ENCODE peak calls at places on chromosome 6, in nine cellular contexts. Z, Y, X, O, V, M, W, C and H are unnamed samples.

GRCh38 chr6:69138893-69139494 is 503.9 kb downstream of the ADGRB3 start:
- DNase-seq in Z (peak), Y (no peak), X (no peak), O (no peak), V (no peak), M (no peak), W (no peak), C (peak), H (no peak)

GRCh38 chr6:119148825-119149525 is 70.5 kb upstream of the FAM184A start:
- DNase-seq in Z (no peak), Y (no peak), X (no peak), O (peak), V (no peak), M (no peak), W (no peak), C (no peak), H (no peak)

GRCh38 chr6:32444433-32444832 is 4.7 kb downstream of the HLA-DRA start:
- DNase-seq in Z (no peak), Y (no peak), X (no peak), O (no peak), V (no peak), M (no peak), W (no peak), C (no peak), H (no peak)

GRCh38 chr6:82761674-82762345 is 303.8 kb downstream of the UBE3D start:
- DNase-seq in Z (no peak), Y (no peak), X (no peak), O (no peak), V (no peak), M (no peak), W (no peak), C (no peak), H (no peak)

GRCh38 chr6:112883095-112883494 is 536.0 kb downstream of the RFPL4B start:
- DNase-seq in Z (no peak), Y (no peak), X (no peak), O (peak), V (no peak), M (no peak), W (no peak), C (no peak), H (no peak)

GRCh38 chr6:106509420-106510089 is 119.7 kb downstream of the RTN4IP1 start:
- DNase-seq in Z (no peak), Y (no peak), X (no peak), O (no peak), V (no peak), M (peak), W (no peak), C (no peak), H (no peak)

GRCh38 chr6:125173341-125173740 is 19.8 kb downstream of the TPD52L1 start:
- DNase-seq in Z (no peak), Y (no peak), X (no peak), O (no peak), V (no peak), M (no peak), W (no peak), C (no peak), H (no peak)

GRCh38 chr6:165109011-165109410 is 200.4 kb downstream of the C6orf118 start:
- DNase-seq in Z (no peak), Y (no peak), X (no peak), O (no peak), V (no peak), M (no peak), W (no peak), C (no peak), H (no peak)

GRCh38 chr6:143125896-143126573 is 65.3 kb downstream of the AIG1 start:
- DNase-seq in Z (no peak), Y (no peak), X (no peak), O (no peak), V (no peak), M (no peak), W (no peak), C (no peak), H (no peak)

GRCh38 chr6:15598273-15598778 is 64.5 kb downstream of the DTNBP1 start:
- DNase-seq in Z (no peak), Y (no peak), X (no peak), O (no peak), V (no peak), M (no peak), W (no peak), C (no peak), H (no peak)

GRCh38 chr6:33849500-33850075 is 45.8 kb upstream of the MLN start:
- DNase-seq in Z (no peak), Y (no peak), X (no peak), O (no peak), V (no peak), M (no peak), W (no peak), C (no peak), H (no peak)

GRCh38 chr6:121652726-121653623 is 217.5 kb downstream of the GJA1 start:
- DNase-seq in Z (no peak), Y (no peak), X (peak), O (peak), V (peak), M (peak), W (no peak), C (no peak), H (peak)

GRCh38 chr6:53043626-53044025 is 21.6 kb upstream of the FBXO9 start:
- DNase-seq in Z (no peak), Y (no peak), X (no peak), O (peak), V (no peak), M (no peak), W (no peak), C (no peak), H (no peak)

GRCh38 chr6:112018619-112019416 is 35.1 kb upstream of the CCN6 start:
- DNase-seq in Z (no peak), Y (peak), X (peak), O (no peak), V (no peak), M (no peak), W (no peak), C (peak), H (no peak)

GRCh38 chr6:24313477-24314141 is 44.2 kb downstream of the DCDC2 start:
- DNase-seq in Z (no peak), Y (peak), X (no peak), O (peak), V (no peak), M (no peak), W (peak), C (no peak), H (no peak)

GRCh38 chr6:21594427-21595264 is 1.1 kb downstream of the SOX4 start:
- DNase-seq in Z (peak), Y (peak), X (peak), O (peak), V (no peak), M (peak), W (peak), C (peak), H (peak)

GRCh38 chr6:14857501-14857900 is 388.4 kb upstream of the JARID2 start:
- DNase-seq in Z (no peak), Y (peak), X (no peak), O (no peak), V (no peak), M (no peak), W (no peak), C (no peak), H (peak)

GRCh38 chr6:157814883-157815282 is 8.2 kb upstream of the SNX9 start:
- DNase-seq in Z (no peak), Y (no peak), X (no peak), O (no peak), V (no peak), M (no peak), W (no peak), C (no peak), H (no peak)

GRCh38 chr6:169956580-169956979 is 205.2 kb downstream of the ERMARD start:
- DNase-seq in Z (peak), Y (peak), X (no peak), O (no peak), V (no peak), M (peak), W (no peak), C (no peak), H (no peak)

GRCh38 chr6:163259689-163260088 is 154.8 kb upstream of the QKI start:
- DNase-seq in Z (no peak), Y (no peak), X (no peak), O (no peak), V (no peak), M (no peak), W (no peak), C (no peak), H (no peak)

GRCh38 chr6:91490672-91491071 is 903.8 kb upstream of the MAP3K7 start:
- DNase-seq in Z (no peak), Y (no peak), X (no peak), O (no peak), V (no peak), M (no peak), W (no peak), C (no peak), H (no peak)

GRCh38 chr6:28673800-28674671 is 148.4 kb downstream of the GPX5 start:
- DNase-seq in Z (no peak), Y (no peak), X (no peak), O (peak), V (peak), M (no peak), W (peak), C (no peak), H (peak)

GRCh38 chr6:149923327-149923986 is 536 bp upstream of the RAET1G start:
- DNase-seq in Z (no peak), Y (no peak), X (no peak), O (no peak), V (no peak), M (no peak), W (no peak), C (no peak), H (no peak)

GRCh38 chr6:149924933-149925252 is 2.0 kb upstream of the RAET1G start:
- DNase-seq in Z (no peak), Y (no peak), X (no peak), O (no peak), V (no peak), M (no peak), W (no peak), C (no peak), H (no peak)

GRCh38 chr6:149921361-149921760 is 1.6 kb downstream of the RAET1G start:
- DNase-seq in Z (no peak), Y (no peak), X (no peak), O (no peak), V (no peak), M (no peak), W (no peak), C (no peak), H (no peak)

GRCh38 chr6:149924206-149924932 is 1.4 kb upstream of the RAET1G start:
- DNase-seq in Z (no peak), Y (no peak), X (no peak), O (no peak), V (no peak), M (no peak), W (no peak), C (no peak), H (no peak)

DNA sequence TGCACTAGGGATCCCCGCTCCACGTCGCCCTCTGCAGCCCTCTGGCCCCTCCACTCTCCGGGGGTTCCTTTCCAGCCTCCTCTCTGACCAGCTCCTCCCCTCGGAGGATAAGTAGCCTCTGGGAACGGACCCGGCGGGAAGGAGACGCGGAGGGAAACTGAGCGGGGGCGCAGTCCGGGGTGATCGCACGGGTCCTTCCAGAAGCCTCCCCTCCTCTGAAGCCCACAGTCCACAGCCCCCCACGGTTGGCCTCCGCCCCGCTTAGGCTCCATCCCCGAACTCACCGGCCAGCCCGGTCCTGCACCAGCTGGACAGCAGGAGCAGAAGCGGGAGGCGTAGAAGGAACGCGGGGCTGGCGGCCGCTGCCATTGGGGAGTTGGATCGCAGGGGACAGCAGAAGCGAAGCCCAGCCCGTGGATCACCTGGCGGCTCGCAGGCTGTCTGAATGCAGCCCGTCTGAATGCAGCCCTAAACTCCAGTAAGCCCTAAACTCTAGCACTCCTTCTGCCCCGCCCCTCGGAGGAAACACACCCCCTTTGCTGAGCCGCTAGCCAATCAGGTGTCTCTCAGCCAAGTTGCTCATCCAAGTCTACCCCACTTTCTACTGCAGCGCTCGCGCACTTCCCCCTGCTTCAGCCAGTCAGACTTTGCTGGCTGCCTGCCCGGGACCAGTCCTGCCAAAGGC is at the start of gene RAET1G:
- DNase-seq in Z (peak), Y (peak), X (peak), O (peak), V (peak), M (peak), W (peak), C (peak), H (peak)
- TF ChIP-seq POLR2A in Z (no peak), Y (no peak), X (no peak), O (no peak), V (no peak), M (no peak), W (peak), C (no peak), H (no peak)

GRCh38 chr6:37698264-37699137 is 818 bp upstream of the MDGA1 start:
- DNase-seq in Z (no peak), Y (peak), X (peak), O (peak), V (peak), M (peak), W (peak), C (no peak), H (peak)

GRCh38 chr6:37695857-37696219 is 1.8 kb downstream of the MDGA1 start:
- DNase-seq in Z (no peak), Y (no peak), X (no peak), O (peak), V (no peak), M (no peak), W (no peak), C (no peak), H (no peak)

GRCh38 chr6:37695273-37695672 is 2.4 kb downstream of the MDGA1 start:
- DNase-seq in Z (no peak), Y (no peak), X (no peak), O (no peak), V (no peak), M (no peak), W (no peak), C (no peak), H (no peak)

GRCh38 chr6:37696220-37696840 is 1.4 kb downstream of the MDGA1 start:
- DNase-seq in Z (no peak), Y (peak), X (no peak), O (peak), V (no peak), M (no peak), W (peak), C (peak), H (peak)

DNA sequence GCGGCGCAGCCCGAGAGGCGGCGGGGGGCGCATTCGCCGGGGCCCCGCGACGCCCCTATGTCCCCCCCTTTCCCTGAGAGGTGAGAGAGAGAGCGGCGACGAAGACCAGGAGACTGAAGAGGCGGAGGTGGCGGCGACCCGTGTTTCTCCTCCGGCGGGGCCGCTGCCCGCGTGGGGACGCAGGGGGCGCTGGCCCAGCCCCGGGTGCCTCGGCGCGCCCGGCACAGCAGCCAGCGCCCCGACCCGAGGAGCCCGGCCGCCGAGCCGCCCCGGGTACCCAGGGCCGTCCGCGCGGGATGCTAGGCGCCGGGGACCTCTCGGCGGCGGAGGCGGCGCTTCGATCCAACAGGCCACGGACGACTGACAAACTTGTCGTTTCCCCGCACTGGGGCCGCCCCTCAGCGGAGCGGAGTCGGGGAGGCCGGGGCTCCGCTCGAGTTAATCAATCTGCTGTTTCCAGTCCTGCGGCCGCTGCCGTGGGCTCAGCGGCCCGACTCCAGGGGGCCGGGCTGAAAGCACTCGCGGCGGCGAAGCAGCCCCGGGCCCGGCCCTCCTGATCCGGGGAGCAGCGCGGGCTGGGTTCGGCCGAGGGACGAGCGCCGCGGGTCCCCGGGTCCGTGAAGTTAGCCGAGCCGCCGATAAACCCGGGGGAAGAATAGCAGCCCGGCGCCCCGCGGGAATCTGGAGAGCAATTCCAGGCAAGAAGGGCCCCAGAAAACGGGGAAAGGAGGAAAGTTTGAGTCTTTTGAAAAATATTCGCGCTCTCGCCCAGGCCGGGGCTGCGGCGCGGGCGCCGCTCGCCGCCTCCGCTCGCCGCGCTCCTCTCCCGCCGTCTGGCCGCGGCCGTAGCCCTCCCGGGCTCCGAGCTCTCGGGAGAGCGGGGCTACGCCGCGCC is 595 bp downstream of the MDGA1 start:
- DNase-seq in Z (no peak), Y (peak), X (peak), O (no peak), V (no peak), M (no peak), W (peak), C (peak), H (peak)
- TF ChIP-seq POLR2A in Z (no peak), Y (no peak), X (no peak), O (peak), V (no peak), M (no peak), W (no peak), C (no peak), H (no peak)

DNA sequence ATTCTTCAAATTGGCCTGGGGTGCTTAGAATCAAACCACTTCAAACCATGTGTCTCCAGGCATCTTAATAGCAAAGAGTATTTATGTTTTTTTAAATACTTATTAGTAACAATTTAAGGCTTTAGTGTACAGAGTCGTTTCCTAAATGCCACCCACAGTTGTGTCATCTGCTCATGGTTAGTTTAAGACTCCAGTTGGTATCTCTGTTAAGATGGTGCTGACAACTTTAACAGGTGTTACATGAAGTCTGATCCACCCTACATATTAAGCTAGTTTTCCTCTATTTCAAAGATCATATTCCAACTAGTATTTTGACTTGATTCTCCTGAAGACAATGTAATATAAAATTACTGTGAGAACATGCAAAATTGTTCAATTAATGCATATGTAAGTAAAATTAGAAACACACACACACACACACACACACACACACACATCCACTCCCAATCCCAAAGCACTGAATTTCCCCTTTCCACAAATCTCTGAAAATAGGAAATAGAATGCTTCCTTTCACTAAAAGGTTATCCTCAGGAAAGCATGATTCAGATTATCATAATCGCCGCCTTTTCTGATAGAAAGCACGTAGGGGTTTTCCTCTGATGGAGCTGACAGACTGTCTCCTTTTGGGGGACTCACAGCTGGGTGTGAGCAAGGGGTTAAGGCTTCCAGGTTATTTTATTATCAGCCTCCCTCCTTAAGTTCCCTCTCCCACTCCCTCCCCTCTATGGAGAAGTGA is 10.5 kb downstream of the CNKSR3 start:
- DNase-seq in Z (no peak), Y (no peak), X (no peak), O (no peak), V (no peak), M (no peak), W (no peak), C (no peak), H (no peak)
- TF ChIP-seq POLR2A in Z (no peak), Y (no peak), X (no peak), O (no peak), V (no peak), M (no peak), W (no peak), C (no peak), H (no peak)

GRCh38 chr6:138106665-138107077 is 548 bp downstream of the PERP start:
- DNase-seq in Z (no peak), Y (no peak), X (no peak), O (no peak), V (no peak), M (no peak), W (no peak), C (no peak), H (no peak)

GRCh38 chr6:138103876-138104275 is 3.3 kb downstream of the PERP start:
- DNase-seq in Z (no peak), Y (no peak), X (no peak), O (no peak), V (no peak), M (no peak), W (no peak), C (no peak), H (no peak)

GRCh38 chr6:138105880-138106664 is 1.1 kb downstream of the PERP start:
- DNase-seq in Z (no peak), Y (no peak), X (no peak), O (peak), V (no peak), M (no peak), W (no peak), C (no peak), H (no peak)

GRCh38 chr6:138104618-138105213 is 2.5 kb downstream of the PERP start:
- DNase-seq in Z (no peak), Y (no peak), X (no peak), O (no peak), V (no peak), M (no peak), W (no peak), C (no peak), H (no peak)

DNA sequence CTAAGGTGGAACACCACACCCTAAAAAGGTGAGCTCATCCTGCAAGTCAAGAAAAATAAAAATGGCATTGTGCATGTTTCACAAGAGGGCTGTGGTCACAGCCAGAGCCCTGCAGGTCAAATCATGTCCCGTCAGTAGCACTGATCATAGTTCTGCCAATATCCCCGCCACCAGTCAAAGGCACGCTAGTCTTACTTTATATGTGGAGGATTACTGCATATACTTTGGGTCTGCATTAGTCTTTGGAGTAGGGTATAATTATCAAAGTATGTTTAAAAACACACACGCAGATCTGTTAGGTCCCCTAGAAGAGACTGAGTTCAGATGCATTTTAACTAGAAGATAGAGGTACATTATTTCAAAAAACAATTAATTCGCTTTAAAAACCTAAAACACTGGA is 1.8 kb downstream of the PERP start:
- DNase-seq in Z (peak), Y (no peak), X (no peak), O (no peak), V (no peak), M (no peak), W (peak), C (no peak), H (no peak)
- TF ChIP-seq POLR2A in Z (no peak), Y (no peak), X (no peak), O (no peak), V (no peak), M (no peak), W (no peak), C (no peak), H (no peak)

GRCh38 chr6:43993881-43994523 is 133.2 kb downstream of the MRPL14 start:
- DNase-seq in Z (no peak), Y (no peak), X (no peak), O (no peak), V (no peak), M (peak), W (peak), C (no peak), H (peak)
- TF ChIP-seq POLR2A in Z (no peak), Y (no peak), X (no peak), O (no peak), V (no peak), M (no peak), W (no peak), C (no peak), H (no peak)